ENCODE peak calls at places on chromosomes 5 and 9, in seven cellular contexts. N, D, Z, C, X, P and O are unnamed samples.

GRCh38 chr9:125438506-125439433 is 177.1 kb downstream of the GAPVD1 start:
- DNase-seq in C (no peak), X (no peak), D (no peak), P (no peak), Z (no peak), N (no peak), O (no peak)

GRCh38 chr5:62742214-62742613 is 163.6 kb downstream of the LRRC70 start:
- DNase-seq in Z (no peak), P (no peak), N (no peak), X (no peak), C (no peak), D (no peak), O (no peak)

GRCh38 chr5:176647870-176648466 is 684 bp downstream of the TSPAN17 start:
- DNase-seq in N (no peak), Z (no peak), P (no peak), D (peak; percentile 11), X (no peak), C (no peak), O (no peak)

GRCh38 chr5:170748986-170749385 is 34.5 kb upstream of the GABRP start:
- DNase-seq in D (no peak), Z (no peak), P (no peak), X (no peak), C (no peak), N (no peak), O (no peak)

GRCh38 chr5:75551471-75551870 is 39.8 kb downstream of the POLK start:
- DNase-seq in C (no peak), X (no peak), P (no peak), Z (no peak), D (no peak), N (no peak), O (no peak)

GRCh38 chr5:176806137-176806536 is 4.2 kb upstream of the UNC5A start:
- DNase-seq in Z (peak; percentile 10), D (no peak), N (no peak), P (no peak), X (no peak), C (no peak), O (no peak)

GRCh38 chr5:127867006-127867788 is 164.0 kb downstream of the CCDC192 start:
- DNase-seq in D (no peak), P (no peak), N (no peak), C (no peak), X (no peak), Z (no peak), O (no peak)

GRCh38 chr5:76294573-76294972 is 108.5 kb upstream of the IQGAP2 start:
- DNase-seq in C (no peak), X (no peak), N (no peak), P (no peak), D (no peak), Z (no peak), O (no peak)

GRCh38 chr9:129321511-129322021 is 143.5 kb upstream of the IER5L start:
- DNase-seq in D (no peak), Z (no peak), N (no peak), P (no peak), X (no peak), C (no peak), O (no peak)

GRCh38 chr9:128920381-128921058 is at the start of gene PHYHD1:
- DNase-seq in D (peak; percentile 66), N (no peak), P (no peak), Z (no peak), X (no peak), C (no peak), O (no peak)

GRCh38 chr5:95773325-95774059 is 42.4 kb downstream of the RHOBTB3 start:
- DNase-seq in X (peak; percentile 34), C (no peak), Z (no peak), P (no peak), D (no peak), N (no peak), O (no peak)

GRCh38 chr9:129596541-129597328 is 24.2 kb downstream of the C9orf50 start:
- DNase-seq in P (no peak), X (no peak), D (peak; percentile 35), N (no peak), Z (no peak), C (no peak), O (no peak)

GRCh38 chr9:96383165-96383939 is at the start of gene SLC35D2:
- DNase-seq in N (no peak), X (no peak), C (no peak), D (peak; percentile 8), Z (peak; percentile 56), P (no peak), O (peak; percentile 10)

GRCh38 chr9:73426226-73426625 is 274.6 kb downstream of the ANXA1 start:
- DNase-seq in N (no peak), C (no peak), D (no peak), Z (no peak), P (no peak), X (no peak), O (no peak)

GRCh38 chr5:17127743-17128231 is 89.6 kb upstream of the BASP1 start:
- DNase-seq in C (no peak), Z (peak; percentile 37), N (no peak), D (no peak), P (no peak), X (peak; percentile 65), O (no peak)

GRCh38 chr5:59840200-59840601 is 53.3 kb downstream of the PDE4D start:
- DNase-seq in P (no peak), N (no peak), Z (no peak), D (no peak), X (no peak), C (no peak), O (no peak)

GRCh38 chr9:114900937-114901802 is 29.2 kb downstream of the TNFSF8 start:
- DNase-seq in P (no peak), C (no peak), D (no peak), X (no peak), N (no peak), Z (peak; percentile 39), O (no peak)

GRCh38 chr9:22447607-22448305 is 1.1 kb downstream of the DMRTA1 start:
- DNase-seq in D (no peak), C (no peak), P (no peak), X (no peak), Z (no peak), N (no peak), O (no peak)

GRCh38 chr9:83327323-83327722 is 210.9 kb downstream of the FRMD3 start:
- DNase-seq in N (no peak), C (no peak), Z (no peak), D (no peak), P (no peak), X (no peak), O (no peak)

GRCh38 chr5:72223371-72223770 is 96.7 kb downstream of the MRPS27 start:
- DNase-seq in N (no peak), P (no peak), Z (no peak), C (no peak), X (no peak), D (no peak), O (no peak)

GRCh38 chr5:126274396-126274795 is 148.8 kb upstream of the GRAMD2B start:
- DNase-seq in Z (no peak), C (no peak), D (no peak), X (no peak), N (no peak), P (no peak), O (no peak)

GRCh38 chr9:77927265-77927664 is 104.3 kb downstream of the GNAQ start:
- DNase-seq in C (no peak), D (no peak), N (no peak), Z (no peak), X (no peak), P (no peak), O (no peak)

GRCh38 chr9:97873410-97873809 is 20.4 kb downstream of the FOXE1 start:
- DNase-seq in Z (no peak), X (no peak), P (no peak), D (no peak), N (no peak), C (no peak), O (no peak)

GRCh38 chr5:125890387-125890955 is 532.7 kb upstream of the GRAMD2B start:
- DNase-seq in Z (no peak), X (no peak), P (no peak), N (no peak), D (no peak), C (no peak), O (no peak)

GRCh38 chr5:883475-884181 is 9.0 kb downstream of the BRD9 start:
- DNase-seq in D (no peak), Z (no peak), X (no peak), N (no peak), C (no peak), P (no peak), O (no peak)

GRCh38 chr5:145774442-145774841 is 60.7 kb downstream of the PRELID2 start:
- DNase-seq in P (no peak), N (no peak), Z (no peak), X (no peak), C (no peak), D (no peak), O (no peak)

GRCh38 chr9:131986576-131986975 is 93.1 kb downstream of the MED27 start:
- DNase-seq in D (no peak), C (no peak), N (no peak), P (no peak), X (no peak), Z (no peak), O (no peak)

GRCh38 chr9:131503626-131504465 is 1.1 kb downstream of the POMT1 start:
- DNase-seq in P (peak; percentile 72), C (no peak), D (no peak), X (peak; percentile 10), N (peak; percentile 44), Z (no peak), O (peak; percentile 56)

GRCh38 chr9:136742640-136743391 is at the start of gene LCN10:
- DNase-seq in D (no peak), P (no peak), Z (no peak), N (no peak), C (no peak), X (no peak), O (no peak)

GRCh38 chr9:92759990-92760893 is 4.4 kb downstream of the BICD2 start:
- DNase-seq in P (no peak), C (no peak), X (no peak), D (peak; percentile 85), N (no peak), Z (no peak), O (no peak)